ENCODE peak calls at places on chromosomes 3 and 15, in four cellular contexts. E is uterus, L is trophoblast cell, P is stomach. R is an unnamed sample. For H3K4me1, the result is how much of the 10 kb centered on the place peaks cover.

GRCh38 chr3:150742679-150743078 is 20.3 kb downstream of the SIAH2 start:
- DNase-seq in E (no peak), L (no peak), P (no peak), R (no peak)

GRCh38 chr3:79351693-79352092 is 416.1 kb downstream of the ROBO1 start:
- DNase-seq in P (no peak), L (no peak), E (no peak), R (no peak)

GRCh38 chr3:60703956-60704736 is 547.1 kb downstream of the FHIT start:
- DNase-seq in E (no peak), P (no peak), L (no peak), R (no peak)

GRCh38 chr15:22887157-22887951 is 48.9 kb downstream of the NIPA2 start:
- DNase-seq in L (peak), P (no peak), E (no peak), R (peak)

GRCh38 chr3:149657796-149658443 is at the start of gene WWTR1:
- DNase-seq in L (peak), E (peak), P (peak), R (peak)

GRCh38 chr3:12943124-12944021 is 102.0 kb upstream of the RPL32 start:
- DNase-seq in E (no peak), P (peak), L (no peak), R (no peak)

GRCh38 chr15:69957175-69957574 is 140.5 kb downstream of the TLE3 start:
- DNase-seq in L (no peak), E (no peak), P (no peak), R (no peak)

GRCh38 chr3:33523093-33523667 is 83.0 kb upstream of the UBP1 start:
- DNase-seq in P (no peak), L (no peak), E (no peak), R (no peak)

GRCh38 chr3:103813955-103814354 is 1379.1 kb downstream of the ZPLD1 start:
- DNase-seq in P (no peak), L (no peak), E (no peak), R (no peak)

GRCh38 chr3:115062412-115062956 is 84.6 kb downstream of the ZBTB20 start:
- DNase-seq in L (no peak), E (no peak), P (no peak), R (no peak)

GRCh38 chr3:194443911-194444310 is 42.9 kb downstream of the ATP13A3 start:
- DNase-seq in E (no peak), L (no peak), P (no peak), R (no peak)

GRCh38 chr3:194447657-194448056 is 39.1 kb downstream of the ATP13A3 start:
- DNase-seq in E (no peak), P (no peak), L (no peak), R (no peak)

GRCh38 chr3:194447161-194447560 is 39.6 kb downstream of the ATP13A3 start:
- DNase-seq in L (peak), E (no peak), P (peak), R (no peak)

GRCh38 chr3:194446754-194447153 is 40.0 kb downstream of the ATP13A3 start:
- DNase-seq in E (no peak), P (no peak), L (no peak), R (no peak)

GRCh38 chr3:194446172-194446571 is 40.6 kb downstream of the ATP13A3 start:
- DNase-seq in L (no peak), E (no peak), P (no peak), R (no peak)
- H3K27ac ChIP-seq in L (no peak), E (no peak), P (peak), R (no peak)

GRCh38 chr3:73608805-73609641 is 15.7 kb downstream of the PDZRN3 start:
- DNase-seq in P (no peak), L (peak), E (no peak), R (no peak)
- H3K4me1 ChIP-seq in P (under half), L (under half), E (under half), R (half or more)

DNA sequence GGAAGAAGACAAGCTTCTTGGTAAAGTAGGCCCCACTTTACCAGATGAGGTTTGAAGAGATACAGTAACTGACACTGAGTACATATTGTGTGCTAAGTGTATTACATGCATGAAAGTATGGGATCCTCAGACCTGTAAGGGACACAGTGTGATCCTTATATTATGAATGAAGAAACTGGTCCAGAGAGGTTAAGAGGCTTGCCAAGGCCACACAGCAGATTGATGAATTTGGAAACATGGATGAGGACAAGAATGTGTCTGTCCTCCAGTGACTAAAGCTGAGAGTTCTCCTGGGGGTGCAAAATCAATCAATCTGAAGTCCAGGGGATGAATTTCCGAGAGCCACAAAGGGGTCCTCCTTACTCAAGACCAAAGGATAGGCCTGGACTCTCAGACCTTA is 31.4 kb upstream of the MRPS22 start:
- DNase-seq in P (no peak), E (no peak), L (no peak), R (no peak)
- H3K27ac ChIP-seq in P (no peak), E (no peak), L (peak), R (no peak)

GRCh38 chr3:188326111-188326510 is 172.2 kb downstream of the LPP start:
- DNase-seq in E (no peak), L (peak), P (no peak), R (no peak)

GRCh38 chr3:188322135-188322892 is 168.4 kb downstream of the LPP start:
- DNase-seq in P (no peak), E (no peak), L (no peak), R (no peak)

GRCh38 chr3:188320757-188321156 is 166.8 kb downstream of the LPP start:
- DNase-seq in P (no peak), E (no peak), L (no peak), R (no peak)

GRCh38 chr3:188321258-188321657 is 167.3 kb downstream of the LPP start:
- DNase-seq in L (no peak), E (no peak), P (no peak), R (no peak)

GRCh38 chr3:188323067-188323842 is 169.3 kb downstream of the LPP start:
- DNase-seq in E (no peak), L (no peak), P (no peak), R (no peak)
- H3K4me1 ChIP-seq in E (under half), L (under half), P (under half), R (under half)

GRCh38 chr3:66482005-66482404 is 18.8 kb downstream of the LRIG1 start:
- DNase-seq in E (no peak), P (no peak), L (no peak), R (no peak)
- H3K27ac ChIP-seq in E (peak), P (peak), L (no peak), R (peak)

GRCh38 chr15:52652984-52653383 is 26.2 kb downstream of the ATOSA start:
- DNase-seq in L (no peak), P (no peak), E (no peak), R (peak)

GRCh38 chr15:52652286-52652685 is 26.9 kb downstream of the ATOSA start:
- DNase-seq in L (no peak), E (no peak), P (no peak), R (no peak)

GRCh38 chr15:52651114-52651513 is 28.1 kb downstream of the ATOSA start:
- DNase-seq in E (no peak), P (no peak), L (no peak), R (no peak)

GRCh38 chr15:52651868-52652267 is 27.3 kb downstream of the ATOSA start:
- DNase-seq in L (peak), E (peak), P (peak), R (peak)

GRCh38 chr15:52653451-52653964 is 25.7 kb downstream of the ATOSA start:
- DNase-seq in P (no peak), E (no peak), L (peak), R (no peak)
- H3K4me1 ChIP-seq in P (under half), E (under half), L (under half), R (under half)

GRCh38 chr15:98876461-98877369 is 130.9 kb downstream of the PGPEP1L start:
- DNase-seq in L (peak), E (no peak), P (no peak), R (no peak)
- H3K27ac ChIP-seq in L (no peak), E (no peak), P (no peak), R (peak)

GRCh38 chr3:187066228-187066995 is 72.9 kb downstream of the RPL39L start:
- DNase-seq in E (no peak), L (peak), P (no peak), R (no peak)

GRCh38 chr3:187061748-187062147 is 77.5 kb downstream of the RPL39L start:
- DNase-seq in L (no peak), P (no peak), E (no peak), R (no peak)

GRCh38 chr3:187064210-187065115 is 74.8 kb downstream of the RPL39L start:
- DNase-seq in L (peak), P (no peak), E (no peak), R (no peak)

GRCh38 chr3:187062526-187063177 is 76.6 kb downstream of the RPL39L start:
- DNase-seq in E (no peak), P (no peak), L (peak), R (no peak)

GRCh38 chr3:187063286-187064081 is 75.8 kb downstream of the RPL39L start:
- DNase-seq in L (peak), P (no peak), E (no peak), R (no peak)
- H3K4me1 ChIP-seq in L (under half), P (under half), E (under half), R (under half)

R was measured in transverse colon.